ENCODE peak calls at places on chromosomes 12 and 14, in ten cellular contexts. X, I, G, P, B, H, S, K, F and N are unnamed samples.

GRCh38 chr12:104464899-104465298 is 8.2 kb downstream of the CHST11 start:
- DNase-seq in X (no peak), I (no peak), G (no peak), P (no peak), B (no peak), H (no peak), S (no peak), K (no peak), F (no peak), N (no peak)

GRCh38 chr12:28089363-28089762 is 100.9 kb upstream of the CCDC91 start:
- DNase-seq in X (no peak), I (no peak), G (no peak), P (no peak), B (peak), H (no peak), S (no peak), K (no peak), F (no peak), N (no peak)

GRCh38 chr14:41302776-41303175 is 303.9 kb upstream of the LRFN5 start:
- DNase-seq in X (no peak), I (no peak), G (no peak), P (no peak), B (no peak), H (no peak), S (no peak), K (no peak), F (no peak), N (no peak)

GRCh38 chr12:82524020-82524419 is 162.7 kb upstream of the TMTC2 start:
- DNase-seq in X (no peak), I (no peak), G (no peak), P (no peak), B (no peak), H (no peak), S (no peak), K (no peak), F (no peak), N (no peak)

GRCh38 chr12:98227162-98227561 is 288.2 kb upstream of the TMPO start:
- DNase-seq in X (peak), I (no peak), G (no peak), P (no peak), B (peak), H (no peak), S (no peak), K (no peak), F (peak), N (no peak)

GRCh38 chr12:39332661-39333175 is 110.2 kb downstream of the KIF21A start:
- DNase-seq in X (no peak), I (no peak), G (no peak), P (no peak), B (no peak), H (no peak), S (no peak), K (no peak), F (no peak), N (no peak)

GRCh38 chr12:9787340-9787737 is 26.6 kb upstream of the CD69 start:
- DNase-seq in X (no peak), I (no peak), G (no peak), P (no peak), B (peak), H (no peak), S (no peak), K (no peak), F (no peak), N (no peak)

GRCh38 chr14:57182760-57183503 is 85.8 kb downstream of the EXOC5 start:
- DNase-seq in X (peak), I (no peak), G (peak), P (no peak), B (peak), H (no peak), S (no peak), K (no peak), F (peak), N (no peak)

GRCh38 chr12:130281157-130281799 is 56.4 kb upstream of the PIWIL1 start:
- DNase-seq in X (peak), I (no peak), G (no peak), P (no peak), B (no peak), H (no peak), S (no peak), K (no peak), F (no peak), N (no peak)

GRCh38 chr12:131195796-131196195 is 242.1 kb downstream of the ADGRD1 start:
- DNase-seq in X (no peak), I (no peak), G (no peak), P (peak), B (no peak), H (no peak), S (no peak), K (no peak), F (no peak), N (peak)

GRCh38 chr12:55929306-55929791 is 1.6 kb upstream of the DGKA start:
- DNase-seq in X (no peak), I (no peak), G (no peak), P (no peak), B (no peak), H (no peak), S (no peak), K (no peak), F (no peak), N (no peak)

GRCh38 chr12:12467222-12467621 is 95.4 kb downstream of the DUSP16 start:
- DNase-seq in X (no peak), I (no peak), G (no peak), P (no peak), B (no peak), H (no peak), S (no peak), K (no peak), F (no peak), N (no peak)

GRCh38 chr12:103350116-103350515 is 145.7 kb downstream of the C12orf42 start:
- DNase-seq in X (no peak), I (no peak), G (no peak), P (no peak), B (no peak), H (no peak), S (no peak), K (no peak), F (peak), N (no peak)

GRCh38 chr12:24898606-24899005 is 50.3 kb downstream of the BCAT1 start:
- DNase-seq in X (no peak), I (no peak), G (no peak), P (no peak), B (peak), H (no peak), S (no peak), K (no peak), F (no peak), N (no peak)

GRCh38 chr12:93127107-93127560 is 198.0 kb upstream of the EEA1 start:
- DNase-seq in X (no peak), I (no peak), G (no peak), P (no peak), B (no peak), H (no peak), S (no peak), K (no peak), F (no peak), N (peak)

GRCh38 chr14:56342419-56342901 is 224.2 kb downstream of the PELI2 start:
- DNase-seq in X (no peak), I (no peak), G (no peak), P (no peak), B (peak), H (no peak), S (no peak), K (no peak), F (no peak), N (no peak)

GRCh38 chr12:34291001-34291400 is 268.7 kb downstream of the ALG10 start:
- DNase-seq in X (peak), I (peak), G (no peak), P (peak), B (no peak), H (no peak), S (no peak), K (no peak), F (no peak), N (peak)

GRCh38 chr12:65634626-65635331 is 189.5 kb upstream of the HMGA2 start:
- DNase-seq in X (no peak), I (no peak), G (peak), P (no peak), B (no peak), H (no peak), S (no peak), K (no peak), F (no peak), N (no peak)

GRCh38 chr12:52946797-52947547 is 1.9 kb upstream of the KRT18 start:
- DNase-seq in X (peak), I (no peak), G (peak), P (no peak), B (no peak), H (no peak), S (no peak), K (no peak), F (no peak), N (no peak)

GRCh38 chr12:69575346-69575745 is 9.9 kb upstream of the CCT2 start:
- DNase-seq in X (no peak), I (no peak), G (no peak), P (no peak), B (no peak), H (no peak), S (no peak), K (no peak), F (no peak), N (no peak)

GRCh38 chr14:104563191-104563741 is 16.3 kb upstream of the C14orf180 start:
- DNase-seq in X (no peak), I (no peak), G (no peak), P (no peak), B (no peak), H (no peak), S (no peak), K (no peak), F (no peak), N (no peak)

DNA sequence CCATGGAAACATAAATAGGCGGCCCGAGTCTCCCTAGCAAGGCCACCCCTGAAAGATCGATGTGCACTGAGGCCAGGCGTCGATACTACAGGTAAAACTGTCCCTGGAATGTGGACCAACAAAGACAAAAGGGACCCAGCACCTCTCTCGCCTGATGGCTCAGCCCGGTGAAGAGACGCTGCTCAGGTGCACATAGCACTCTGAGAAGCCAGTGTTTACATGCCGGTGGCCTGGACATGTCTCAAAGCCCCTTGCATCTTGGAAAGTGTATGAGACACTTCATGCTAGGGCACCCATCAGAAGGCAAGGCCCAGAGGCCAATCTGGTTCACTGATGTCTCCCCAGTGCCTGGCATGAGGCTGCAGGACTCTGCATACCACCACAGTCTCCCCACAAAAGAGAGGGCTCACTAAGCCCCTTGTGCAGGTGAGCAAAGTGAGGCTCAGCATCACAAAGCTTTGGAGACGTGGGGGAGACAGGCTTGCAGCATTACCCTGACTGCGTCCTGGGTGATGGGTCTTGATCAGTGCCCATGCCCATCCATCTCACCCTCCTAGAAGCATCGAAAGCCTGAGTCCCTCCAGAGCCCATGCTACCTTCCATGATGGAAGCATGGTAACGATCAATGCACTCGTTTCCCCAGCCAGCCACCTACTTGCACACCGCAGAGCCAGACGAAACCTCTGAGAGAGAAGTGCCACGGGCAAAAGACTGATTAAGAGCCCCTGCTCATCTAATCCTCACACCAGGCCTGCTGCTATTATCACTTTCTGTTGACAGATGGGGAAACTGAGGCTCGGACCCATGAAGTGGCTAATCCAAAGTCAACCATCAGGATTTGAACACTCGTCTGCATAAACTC is 16.1 kb downstream of the BCL11B start:
- DNase-seq in X (no peak), I (no peak), G (no peak), P (no peak), B (no peak), H (no peak), S (no peak), K (no peak), F (no peak), N (no peak)
- H3K27ac ChIP-seq in X (no peak), I (peak), G (no peak), P (no peak), B (no peak), H (no peak), S (no peak), K (no peak), F (no peak), N (no peak)

GRCh38 chr12:46888568-46888967 is 62.8 kb upstream of the SLC38A4 start:
- DNase-seq in X (no peak), I (no peak), G (no peak), P (no peak), B (no peak), H (no peak), S (no peak), K (no peak), F (no peak), N (no peak)

GRCh38 chr12:46887870-46888269 is 62.1 kb upstream of the SLC38A4 start:
- DNase-seq in X (no peak), I (no peak), G (no peak), P (no peak), B (no peak), H (no peak), S (no peak), K (no peak), F (no peak), N (no peak)

GRCh38 chr12:46886541-46887041 is 60.8 kb upstream of the SLC38A4 start:
- DNase-seq in X (no peak), I (no peak), G (no peak), P (no peak), B (no peak), H (no peak), S (no peak), K (no peak), F (no peak), N (no peak)

GRCh38 chr12:46884362-46884761 is 58.6 kb upstream of the SLC38A4 start:
- DNase-seq in X (no peak), I (no peak), G (no peak), P (no peak), B (no peak), H (no peak), S (no peak), K (no peak), F (no peak), N (no peak)
- H3K27ac ChIP-seq in X (no peak), I (no peak), G (no peak), P (no peak), B (no peak), H (no peak), S (no peak), K (no peak), F (no peak), N (no peak)

DNA sequence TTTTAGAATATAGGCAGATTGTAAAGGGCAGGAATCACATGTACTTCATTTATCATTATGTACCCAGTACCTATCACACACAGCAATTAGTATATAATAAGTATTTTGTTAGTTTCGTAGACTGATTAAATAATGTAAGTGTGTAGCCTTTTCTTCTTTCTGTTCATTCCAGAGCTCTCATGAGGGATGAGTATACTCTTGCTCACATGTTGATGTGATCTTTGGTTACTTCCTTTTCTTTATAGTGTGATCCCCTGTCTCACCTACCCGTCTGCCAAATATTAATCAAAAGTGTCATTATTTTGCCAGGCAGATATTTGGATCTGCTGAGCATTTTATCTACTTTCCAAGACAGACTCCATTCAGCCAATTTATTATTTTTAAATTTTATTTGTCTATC is 156.1 kb downstream of the PCNX1 start:
- DNase-seq in X (no peak), I (no peak), G (no peak), P (no peak), B (no peak), H (no peak), S (no peak), K (no peak), F (no peak), N (no peak)
- H3K27ac ChIP-seq in X (no peak), I (no peak), G (no peak), P (no peak), B (no peak), H (no peak), S (no peak), K (no peak), F (no peak), N (no peak)

DNA sequence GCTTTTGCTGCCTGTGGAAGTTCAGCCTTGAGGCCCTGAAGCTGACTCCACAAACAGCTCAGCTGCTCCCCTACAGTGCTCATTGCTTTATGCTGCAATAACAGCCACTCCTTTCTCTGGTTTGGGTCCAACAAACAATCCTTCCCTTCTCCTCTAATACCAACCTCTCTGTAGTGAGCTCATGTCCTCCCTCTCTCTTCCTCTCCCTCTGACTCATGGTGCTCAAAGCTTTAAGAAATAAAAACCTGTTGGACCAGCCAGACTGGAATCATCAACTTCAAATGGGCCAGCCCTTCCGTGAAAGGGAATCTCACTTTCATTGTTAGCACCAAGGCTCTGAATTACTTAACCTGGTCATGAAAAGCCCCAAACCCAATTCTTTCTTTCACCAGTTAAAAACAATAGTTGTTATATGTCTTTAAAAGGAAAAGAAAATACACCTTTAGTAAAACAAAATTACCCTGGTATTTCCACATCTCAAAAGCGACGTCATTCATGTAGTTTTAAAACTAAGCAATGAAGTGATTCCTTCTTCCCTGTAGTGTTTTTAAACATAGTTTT is 126.4 kb downstream of the DUSP6 start:
- DNase-seq in X (peak), I (no peak), G (peak), P (no peak), B (peak), H (no peak), S (peak), K (no peak), F (peak), N (no peak)
- H3K27ac ChIP-seq in X (no peak), I (peak), G (peak), P (no peak), B (no peak), H (no peak), S (peak), K (peak), F (peak), N (peak)

DNA sequence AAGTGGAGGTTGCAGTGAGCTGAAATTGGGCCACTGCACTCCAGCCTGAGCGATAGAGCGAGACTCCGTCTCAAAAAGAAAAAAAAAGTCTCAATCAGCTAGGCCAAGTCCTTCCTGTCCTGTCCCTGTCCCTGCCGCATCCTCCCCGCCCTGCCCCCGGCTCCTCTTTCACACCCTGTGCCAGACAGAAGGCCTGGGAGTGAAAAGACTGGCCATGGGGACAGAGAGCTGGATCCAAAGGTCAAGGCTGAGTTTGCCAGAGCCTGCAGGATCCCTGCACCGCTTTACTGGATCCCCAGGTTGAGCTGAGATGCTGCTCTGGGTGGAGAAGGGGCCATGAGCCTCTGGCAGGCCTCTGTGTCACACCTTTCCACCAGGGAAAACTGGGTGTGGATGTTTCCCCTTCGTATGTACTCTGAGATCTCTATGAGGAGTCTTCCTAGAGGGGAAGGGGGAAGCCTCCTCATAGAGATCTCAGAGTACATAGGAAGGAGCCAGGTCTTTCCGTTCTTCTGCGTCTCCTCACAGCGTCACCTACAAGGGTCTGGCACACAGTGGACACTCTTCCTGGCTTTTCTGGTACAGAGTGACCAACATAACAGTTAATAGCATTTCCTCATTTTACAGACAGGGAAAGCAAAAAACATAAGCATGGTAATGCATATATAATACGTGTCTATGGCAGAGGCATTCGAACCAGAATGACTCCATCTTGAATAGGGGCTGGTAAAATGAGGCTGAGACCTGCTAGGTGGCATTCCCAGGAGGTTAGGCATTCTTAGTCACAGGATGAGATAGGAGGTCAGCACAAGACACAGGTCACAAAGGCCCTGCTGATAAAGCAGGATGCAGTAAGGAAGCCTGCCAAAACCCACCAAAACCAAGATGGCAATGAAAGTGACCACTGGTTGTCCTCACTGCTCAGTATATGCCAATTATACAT is 35.1 kb downstream of the NINJ2 start:
- DNase-seq in X (peak), I (no peak), G (peak), P (no peak), B (no peak), H (no peak), S (no peak), K (no peak), F (no peak), N (no peak)
- H3K27ac ChIP-seq in X (no peak), I (no peak), G (no peak), P (no peak), B (no peak), H (no peak), S (no peak), K (peak), F (no peak), N (peak)

GRCh38 chr12:96078281-96078761 is 42.9 kb upstream of the LTA4H start:
- DNase-seq in X (no peak), I (no peak), G (no peak), P (peak), B (peak), H (no peak), S (no peak), K (peak), F (no peak), N (no peak)
- H3K27ac ChIP-seq in X (no peak), I (no peak), G (no peak), P (no peak), B (no peak), H (no peak), S (no peak), K (peak), F (no peak), N (peak)

GRCh38 chr12:1463073-1463905 is 131.1 kb downstream of the FBXL14 start:
- DNase-seq in X (no peak), I (no peak), G (no peak), P (no peak), B (peak), H (no peak), S (no peak), K (no peak), F (no peak), N (no peak)
- H3K27ac ChIP-seq in X (peak), I (no peak), G (no peak), P (peak), B (no peak), H (no peak), S (no peak), K (no peak), F (no peak), N (peak)

DNA sequence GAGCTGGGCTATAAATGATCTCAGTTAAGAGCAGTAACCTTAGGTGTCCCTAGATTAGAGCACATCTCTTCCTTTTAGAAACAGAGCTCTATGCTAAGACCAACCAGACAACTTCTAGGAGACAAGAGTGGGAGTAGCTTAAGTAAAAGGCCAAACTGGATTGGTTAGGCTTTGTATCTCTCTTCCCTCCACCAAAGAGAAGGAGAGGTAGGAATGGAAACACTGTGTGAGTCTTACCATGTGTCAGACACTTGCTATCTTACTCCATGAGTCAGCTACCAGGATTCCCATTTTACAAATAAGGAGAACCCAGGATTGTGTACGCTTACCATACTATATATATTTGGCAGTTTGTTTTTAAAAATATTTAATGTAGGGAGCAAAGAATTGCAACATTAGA is 122.9 kb downstream of the PAX9 start:
- DNase-seq in X (no peak), I (no peak), G (no peak), P (no peak), B (no peak), H (no peak), S (no peak), K (no peak), F (no peak), N (no peak)
- H3K27ac ChIP-seq in X (no peak), I (no peak), G (no peak), P (no peak), B (no peak), H (no peak), S (no peak), K (no peak), F (no peak), N (no peak)